ENCODE peak calls at places on chromosomes 3 and 15, in five cellular contexts. T is HCT116, E is IMR-90, O is GM23248, P is GM12865. M is an unnamed sample.

GRCh38 chr3:135055449-135055848 is 260.4 kb downstream of the EPHB1 start:
- DNase-seq in T (no peak), E (no peak), O (no peak), P (no peak), M (no peak)

GRCh38 chr3:82163907-82164520 is 402.6 kb upstream of the GBE1 start:
- DNase-seq in T (peak), E (peak), O (peak), P (peak), M (no peak)

GRCh38 chr3:157865449-157865862 is 240.8 kb downstream of the SHOX2 start:
- DNase-seq in T (peak), E (no peak), O (no peak), P (peak), M (no peak)

GRCh38 chr3:127865941-127866340 is 43.6 kb upstream of the MGLL start:
- DNase-seq in T (peak), E (peak), O (peak), P (no peak), M (no peak)

GRCh38 chr15:33026614-33027013 is 167.9 kb downstream of the FMN1 start:
- DNase-seq in T (no peak), E (no peak), O (no peak), P (no peak), M (no peak)

GRCh38 chr3:14177580-14178246 is 688 bp downstream of the XPC start:
- DNase-seq in T (peak), E (peak), O (no peak), P (no peak), M (no peak)

GRCh38 chr3:183824761-183825379 is 507 bp downstream of the MAP6D1 start:
- DNase-seq in T (no peak), E (no peak), O (peak), P (no peak), M (no peak)

GRCh38 chr3:131353016-131353877 is 28.3 kb upstream of the NUDT16 start:
- DNase-seq in T (no peak), E (no peak), O (no peak), P (no peak), M (no peak)

GRCh38 chr15:70475921-70476320 is 287.4 kb downstream of the UACA start:
- DNase-seq in T (no peak), E (no peak), O (no peak), P (no peak), M (no peak)

GRCh38 chr3:65745306-65745705 is 293.4 kb downstream of the MAGI1 start:
- DNase-seq in T (no peak), E (no peak), O (no peak), P (no peak), M (no peak)

GRCh38 chr3:170690133-170690981 is 104.5 kb upstream of the SLC7A14 start:
- DNase-seq in T (peak), E (peak), O (peak), P (peak), M (no peak)

DNA sequence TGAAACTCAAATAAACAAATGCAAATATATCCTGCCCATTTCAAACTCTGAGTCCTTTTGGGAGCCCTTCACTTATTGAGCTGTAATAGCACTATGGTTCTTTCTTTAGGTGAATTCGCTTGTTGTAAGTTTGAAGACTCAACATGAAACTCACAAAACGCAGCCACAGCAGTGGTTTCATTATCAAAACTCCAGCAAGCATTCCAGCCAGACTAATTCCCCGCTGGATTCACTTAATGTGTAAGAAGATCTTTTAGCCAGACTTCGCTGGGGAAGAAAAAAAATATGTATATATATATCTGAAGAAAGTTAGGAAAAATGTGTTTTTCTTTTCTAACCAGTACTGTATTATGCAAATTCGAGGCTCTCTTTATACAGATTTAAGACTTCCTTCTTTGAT is 241.1 kb downstream of the WNT5A start:
- DNase-seq in T (no peak), E (peak), O (no peak), P (no peak), M (no peak)
- H3K4me3 ChIP-seq in T (no peak), E (no peak), O (no peak), P (no peak), M (no peak)

GRCh38 chr15:67070892-67071664 is 5.7 kb downstream of the SMAD3 start:
- DNase-seq in T (no peak), E (peak), O (no peak), P (no peak), M (no peak)

GRCh38 chr15:67067161-67067853 is 1.9 kb downstream of the SMAD3 start:
- DNase-seq in T (no peak), E (peak), O (peak), P (no peak), M (no peak)

GRCh38 chr15:67067930-67068542 is 2.6 kb downstream of the SMAD3 start:
- DNase-seq in T (no peak), E (peak), O (peak), P (peak), M (no peak)

GRCh38 chr15:67070150-67070549 is 4.7 kb downstream of the SMAD3 start:
- DNase-seq in T (no peak), E (peak), O (no peak), P (no peak), M (no peak)

GRCh38 chr15:67068724-67069400 is 3.5 kb downstream of the SMAD3 start:
- DNase-seq in T (no peak), E (peak), O (peak), P (peak), M (no peak)
- H3K4me3 ChIP-seq in T (no peak), E (peak), O (peak), P (no peak), M (peak)

GRCh38 chr3:49895791-49896190 is 7.9 kb downstream of the MST1R start:
- DNase-seq in T (no peak), E (no peak), O (no peak), P (no peak), M (no peak)
- H3K4me3 ChIP-seq in T (no peak), E (no peak), O (no peak), P (no peak), M (no peak)

DNA sequence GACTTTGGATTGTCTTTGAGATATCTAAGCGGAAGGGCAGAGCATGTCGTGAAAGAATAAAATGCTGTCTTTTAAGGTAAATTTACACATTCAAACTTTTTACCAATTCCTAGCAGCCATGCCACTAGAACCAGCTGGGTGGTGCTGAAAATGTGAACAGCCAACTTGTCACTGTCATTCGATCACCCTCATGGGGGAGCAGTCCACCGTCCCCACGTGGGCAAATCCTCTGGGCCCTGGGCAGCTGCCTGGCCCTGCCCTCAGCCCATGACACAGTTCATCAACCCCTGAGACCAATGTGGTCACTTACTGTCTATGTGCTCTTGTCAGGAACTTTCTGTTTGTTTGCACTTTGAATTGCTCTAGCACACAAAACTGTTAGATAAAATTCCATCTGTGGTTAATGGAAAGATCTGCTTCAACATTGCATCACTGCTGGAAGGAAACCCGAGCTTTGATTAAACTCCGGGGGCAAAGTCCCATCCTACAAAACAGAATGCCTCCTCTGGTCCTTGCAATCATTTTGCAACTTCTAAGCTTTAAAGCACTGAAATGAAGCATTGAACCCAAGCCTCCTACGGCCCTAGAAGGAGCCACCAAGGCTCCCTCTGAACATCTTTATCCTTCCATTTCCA is 50.1 kb downstream of the PCSK6 start:
- DNase-seq in T (no peak), E (no peak), O (no peak), P (no peak), M (no peak)
- H3K4me3 ChIP-seq in T (no peak), E (no peak), O (peak), P (no peak), M (peak)

GRCh38 chr3:112464264-112464663 is 35.0 kb downstream of the BTLA start:
- DNase-seq in T (no peak), E (no peak), O (no peak), P (peak), M (no peak)
- H3K4me3 ChIP-seq in T (no peak), E (no peak), O (no peak), P (no peak), M (no peak)

GRCh38 chr3:19148768-19149091 is 420 bp downstream of the KCNH8 start:
- DNase-seq in T (no peak), E (no peak), O (peak), P (no peak), M (no peak)
- H3K4me3 ChIP-seq in T (no peak), E (no peak), O (no peak), P (no peak), M (no peak)

GRCh38 chr3:156432563-156432962 is 122.4 kb downstream of the SSR3 start:
- DNase-seq in T (no peak), E (no peak), O (no peak), P (no peak), M (no peak)

GRCh38 chr3:156433138-156433537 is 121.8 kb downstream of the SSR3 start:
- DNase-seq in T (no peak), E (peak), O (peak), P (no peak), M (no peak)

GRCh38 chr3:156434921-156435320 is 120.0 kb downstream of the SSR3 start:
- DNase-seq in T (no peak), E (no peak), O (no peak), P (no peak), M (no peak)

GRCh38 chr3:156431334-156432121 is 123.4 kb downstream of the SSR3 start:
- DNase-seq in T (no peak), E (no peak), O (no peak), P (no peak), M (no peak)

GRCh38 chr3:156433910-156434309 is 121.0 kb downstream of the SSR3 start:
- DNase-seq in T (no peak), E (peak), O (peak), P (no peak), M (no peak)
- H3K4me3 ChIP-seq in T (no peak), E (no peak), O (no peak), P (no peak), M (no peak)

DNA sequence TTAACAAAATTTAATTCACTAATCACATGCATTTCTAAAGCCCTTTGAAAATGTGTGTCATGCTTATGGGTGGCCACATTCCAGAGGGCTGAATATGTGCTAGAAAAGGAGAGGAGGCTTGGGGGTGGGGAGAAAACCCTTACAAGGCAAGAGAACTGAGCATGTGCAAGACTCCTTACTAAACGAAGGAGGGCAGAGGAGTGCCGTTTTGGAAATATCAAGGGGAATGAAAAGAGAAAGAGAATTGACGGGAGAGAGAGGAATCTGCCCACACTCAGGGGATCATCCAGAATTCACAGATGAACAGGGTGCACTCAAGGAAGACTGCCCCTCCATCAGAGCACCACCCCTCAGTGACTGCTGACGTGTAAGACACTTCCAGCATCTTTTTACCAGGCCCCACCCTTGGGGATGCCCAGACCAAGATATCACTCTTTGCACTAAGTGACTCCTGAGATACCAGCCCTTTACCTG is 37.9 kb upstream of the TSC22D2 start:
- DNase-seq in T (peak), E (peak), O (peak), P (no peak), M (peak)
- H3K4me3 ChIP-seq in T (peak), E (peak), O (peak), P (no peak), M (peak)

GRCh38 chr15:74373056-74373650 is 5.7 kb upstream of the CYP11A1 start:
- DNase-seq in T (no peak), E (no peak), O (no peak), P (no peak), M (no peak)

GRCh38 chr15:74373731-74374647 is 6.5 kb upstream of the CYP11A1 start:
- DNase-seq in T (peak), E (peak), O (peak), P (peak), M (peak)

GRCh38 chr15:74375303-74375693 is 7.9 kb upstream of the CYP11A1 start:
- DNase-seq in T (peak), E (peak), O (peak), P (peak), M (peak)

GRCh38 chr15:74376226-74376625 is 8.8 kb upstream of the CYP11A1 start:
- DNase-seq in T (no peak), E (no peak), O (no peak), P (no peak), M (no peak)

DNA sequence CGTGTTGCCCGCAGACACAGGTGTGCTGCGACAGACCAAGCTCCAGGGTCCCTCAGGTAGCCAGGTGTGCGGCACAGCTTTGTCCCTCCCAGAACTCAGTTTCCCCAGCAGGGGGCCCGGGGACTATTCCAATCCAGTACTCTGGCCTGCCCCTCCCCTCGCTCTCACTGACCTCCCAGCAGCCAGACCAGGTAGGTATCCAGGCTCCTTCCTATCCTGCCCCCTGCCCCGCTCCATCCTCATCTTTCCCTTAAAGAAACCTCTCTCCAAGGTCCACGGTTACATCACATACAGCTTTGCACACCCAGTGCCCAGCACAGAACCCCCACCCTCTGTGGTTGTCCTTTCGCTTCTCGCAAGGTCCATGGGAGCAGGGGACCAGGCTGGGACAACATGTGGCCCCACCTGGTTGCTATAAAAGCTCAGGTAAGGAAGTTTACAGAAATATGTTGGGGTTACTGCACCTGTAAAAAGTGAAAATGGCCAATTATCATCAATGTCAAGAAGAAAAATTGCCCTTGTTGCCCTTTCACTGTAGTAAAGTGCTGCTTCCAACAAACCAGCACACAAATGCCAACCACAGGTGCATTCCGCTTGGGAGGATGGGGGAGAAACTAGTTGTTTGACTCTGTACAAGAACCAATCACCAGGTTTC is 7.3 kb upstream of the CYP11A1 start:
- DNase-seq in T (no peak), E (no peak), O (no peak), P (no peak), M (no peak)
- H3K4me3 ChIP-seq in T (peak), E (peak), O (peak), P (peak), M (peak)